ENCODE peak calls at places on chromosome 1, in seven cellular contexts. N is colonic mucosa, O is cardiac muscle cell, I is body of pancreas, Y is Panc1, E is stomach, J is GM23248. Z is an unnamed sample.

GRCh38 chr1:31040038-31040437 is 25.5 kb downstream of the PUM1 start:
- DNase-seq in J (no peak), I (no peak), E (no peak), O (no peak), Y (no peak), N (no peak), Z (no peak)

GRCh38 chr1:66217021-66217420 is 316.9 kb upstream of the SGIP1 start:
- DNase-seq in Y (no peak), N (no peak), E (no peak), J (peak; percentile 94), I (no peak), O (no peak), Z (peak; percentile 69)

GRCh38 chr1:109241344-109241743 is 8.0 kb upstream of the CELSR2 start:
- DNase-seq in I (no peak), Y (no peak), E (no peak), N (no peak), O (no peak), J (peak; percentile 32), Z (peak; percentile 57)

GRCh38 chr1:192045038-192045575 is 113.2 kb upstream of the RGS18 start:
- DNase-seq in O (peak; percentile 8), E (no peak), N (no peak), I (no peak), J (no peak), Y (no peak), Z (no peak)

GRCh38 chr1:67134692-67135091 is at the start of gene C1orf141:
- DNase-seq in J (peak; percentile 49), Y (no peak), E (no peak), O (peak; percentile 46), I (peak; percentile 21), N (no peak), Z (no peak)

GRCh38 chr1:239997515-239998311 is 94.0 kb upstream of the FMN2 start:
- DNase-seq in E (no peak), N (no peak), I (peak; percentile 17), O (peak; percentile 59), J (peak; percentile 34), Y (no peak), Z (no peak)

GRCh38 chr1:116817582-116818064 is 63.4 kb downstream of the CD2 start:
- DNase-seq in Y (peak; percentile 8), E (peak; percentile 32), N (peak; percentile 52), I (peak; percentile 45), O (peak; percentile 47), J (peak; percentile 45), Z (no peak)

GRCh38 chr1:78762113-78762512 is 112.5 kb downstream of the IFI44 start:
- DNase-seq in E (no peak), N (no peak), Y (no peak), O (no peak), J (no peak), I (no peak), Z (peak; percentile 9)

GRCh38 chr1:181083842-181084605 is 4.5 kb upstream of the IER5 start:
- DNase-seq in O (peak; percentile 57), I (peak; percentile 82), Y (peak; percentile 67), J (peak; percentile 58), N (peak; percentile 60), E (peak; percentile 62), Z (no peak)

GRCh38 chr1:77889240-77889637 is 815 bp downstream of the NEXN start:
- DNase-seq in O (peak; percentile 63), N (no peak), Y (no peak), I (no peak), E (no peak), J (peak; percentile 77), Z (peak; percentile 35)

GRCh38 chr1:67685558-67686271 is 714 bp downstream of the GADD45A start:
- DNase-seq in Y (no peak), E (peak; percentile 57), J (peak; percentile 82), N (peak; percentile 51), I (peak; percentile 63), O (peak; percentile 47), Z (peak; percentile 47)

GRCh38 chr1:222042120-222042519 is 300.2 kb upstream of the DUSP10 start:
- DNase-seq in J (peak; percentile 56), I (no peak), Y (no peak), O (no peak), E (no peak), N (no peak), Z (peak; percentile 70)

GRCh38 chr1:185157599-185158469 is 867 bp downstream of the SWT1 start:
- DNase-seq in N (peak; percentile 25), Y (no peak), O (peak; percentile 2), J (peak; percentile 42), E (no peak), I (no peak), Z (no peak)

GRCh38 chr1:228014235-228014930 is 7.6 kb downstream of the WNT3A start:
- DNase-seq in O (no peak), E (no peak), I (no peak), J (no peak), N (no peak), Y (no peak), Z (peak; percentile 89)

GRCh38 chr1:154809436-154810413 is 60.4 kb downstream of the KCNN3 start:
- DNase-seq in Y (no peak), I (no peak), E (no peak), O (no peak), N (no peak), J (peak; percentile 77), Z (peak; percentile 95)

GRCh38 chr1:182213163-182213562 is 151.7 kb upstream of the ZNF648 start:
- DNase-seq in N (no peak), O (no peak), E (no peak), J (no peak), I (no peak), Y (no peak), Z (no peak)

GRCh38 chr1:204377800-204378608 is 18.3 kb upstream of the PLEKHA6 start:
- DNase-seq in N (peak; percentile 83), Y (no peak), O (peak; percentile 69), E (peak; percentile 77), I (peak; percentile 43), J (peak; percentile 51), Z (no peak)

GRCh38 chr1:18948913-18949688 is 7.4 kb downstream of the IFFO2 start:
- DNase-seq in J (peak; percentile 94), E (peak; percentile 57), N (peak; percentile 50), I (peak; percentile 62), O (peak; percentile 35), Y (no peak), Z (peak; percentile 91)

GRCh38 chr1:145823565-145824498 is at the start of the genes POLR3C and RNF115:
- DNase-seq in E (peak; percentile 93), N (peak; percentile 91), O (peak; percentile 97), Y (no peak), J (peak; percentile 96), I (peak; percentile 94), Z (peak; percentile 93)

DNA sequence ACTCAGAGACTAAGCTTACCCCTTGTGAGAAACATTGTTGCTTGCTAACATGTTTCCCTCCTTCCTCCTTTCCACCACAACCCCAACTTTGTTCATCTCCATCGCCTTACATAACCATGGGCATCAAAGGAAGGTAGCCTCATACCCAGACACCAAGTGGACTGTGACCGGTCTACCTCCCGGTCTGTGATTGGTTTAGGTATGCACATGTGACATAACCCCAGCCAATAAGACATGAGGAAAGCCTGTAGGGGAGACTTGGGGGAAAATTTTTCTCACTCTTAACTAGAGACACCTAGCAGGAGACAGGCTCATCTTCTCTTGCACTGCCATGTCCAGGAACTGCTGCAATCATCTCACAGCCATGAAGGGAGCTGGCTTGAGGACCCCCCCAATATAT is 120.7 kb downstream of the CDC7 start:
- DNase-seq in J (no peak), Y (no peak), I (no peak), E (no peak), O (no peak), N (no peak), Z (no peak)
- H3K4me1 ChIP-seq in J (peaks cover 8% of the 10 kb centered on the region), Y (no peaks in the 10 kb centered on the region), I (peaks cover 25% of the 10 kb centered on the region), E (no peaks in the 10 kb centered on the region), O (no peaks in the 10 kb centered on the region), N (no peaks in the 10 kb centered on the region), Z (peaks cover 6% of the 10 kb centered on the region)

DNA sequence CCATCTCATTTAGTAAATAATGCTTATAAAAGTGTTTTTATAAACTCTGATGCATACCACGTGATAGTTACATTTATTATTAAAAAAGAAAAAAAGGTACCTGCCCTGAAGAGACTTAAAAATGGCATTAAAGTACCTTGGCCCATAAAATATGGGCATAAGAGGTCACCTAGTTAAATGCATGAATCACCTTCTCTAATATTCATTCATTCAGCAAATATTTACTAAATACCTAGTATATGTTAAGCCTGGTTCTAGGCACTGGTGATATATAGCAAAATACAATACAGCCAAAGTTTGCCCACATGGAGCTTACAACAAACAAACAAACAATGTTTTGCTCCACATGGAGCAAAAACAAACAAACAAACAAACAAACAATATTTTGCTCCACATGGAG is 87.0 kb downstream of the SCMH1 start:
- DNase-seq in Y (no peak), E (no peak), J (no peak), O (no peak), N (no peak), I (no peak), Z (no peak)
- H3K4me1 ChIP-seq in Y (peaks cover 5% of the 10 kb centered on the region), E (no peaks in the 10 kb centered on the region), J (peaks cover 52% of the 10 kb centered on the region), O (peaks cover 91% of the 10 kb centered on the region), N (peaks cover 3% of the 10 kb centered on the region), I (peaks cover 11% of the 10 kb centered on the region), Z (peaks cover 45% of the 10 kb centered on the region)

GRCh38 chr1:93714350-93714749 is 32.7 kb upstream of the BCAR3 start:
- DNase-seq in N (no peak), J (no peak), O (no peak), Y (no peak), I (no peak), E (no peak), Z (no peak)
- H3K4me1 ChIP-seq in N (no peaks in the 10 kb centered on the region), J (no peaks in the 10 kb centered on the region), O (peaks cover 23% of the 10 kb centered on the region), Y (no peaks in the 10 kb centered on the region), I (no peaks in the 10 kb centered on the region), E (no peaks in the 10 kb centered on the region), Z (peaks cover 6% of the 10 kb centered on the region)

GRCh38 chr1:37476087-37476452 is 1.7 kb downstream of the ZC3H12A start:
- DNase-seq in E (no peak), Y (no peak), J (no peak), I (no peak), O (no peak), N (no peak), Z (no peak)
- H3K4me1 ChIP-seq in E (peaks cover 84% of the 10 kb centered on the region), Y (peaks cover 68% of the 10 kb centered on the region), J (peaks cover 74% of the 10 kb centered on the region), I (peaks cover 88% of the 10 kb centered on the region), O (peaks cover 8% of the 10 kb centered on the region), N (peaks cover 26% of the 10 kb centered on the region), Z (peaks cover 80% of the 10 kb centered on the region)